ENCODE peak calls at places on chromosomes 3 and 15, in six cellular contexts. A, G, V, O, W and K are unnamed samples.

GRCh38 chr3:143594217-143594616 is 254.1 kb downstream of the SLC9A9 start:
- DNase-seq in A (no peak), G (no peak), V (no peak), O (no peak), W (no peak), K (no peak)

GRCh38 chr3:62589078-62589477 is 215.7 kb upstream of the FEZF2 start:
- DNase-seq in A (no peak), G (no peak), V (no peak), O (no peak), W (no peak), K (no peak)

GRCh38 chr15:78177447-78177873 is 28.3 kb downstream of the IDH3A start:
- DNase-seq in A (no peak), G (peak), V (no peak), O (peak), W (no peak), K (no peak)

GRCh38 chr15:89812126-89812846 is 2.4 kb downstream of the ANPEP start:
- DNase-seq in A (no peak), G (no peak), V (no peak), O (peak), W (no peak), K (no peak)

GRCh38 chr3:32500880-32501784 is 1.5 kb downstream of the CMTM6 start:
- DNase-seq in A (no peak), G (no peak), V (no peak), O (no peak), W (no peak), K (no peak)

GRCh38 chr3:143443851-143444331 is 324.3 kb downstream of the CHST2 start:
- DNase-seq in A (peak), G (no peak), V (no peak), O (peak), W (no peak), K (peak)

GRCh38 chr3:72938471-72939265 is 50.8 kb downstream of the GXYLT2 start:
- DNase-seq in A (peak), G (no peak), V (peak), O (peak), W (no peak), K (peak)

GRCh38 chr3:15317164-15317477 is 15.3 kb downstream of the SH3BP5 start:
- DNase-seq in A (peak), G (no peak), V (no peak), O (no peak), W (no peak), K (no peak)

GRCh38 chr3:29478671-29479070 is 197.8 kb downstream of the RBMS3 start:
- DNase-seq in A (peak), G (no peak), V (no peak), O (no peak), W (no peak), K (no peak)

GRCh38 chr3:9727743-9728142 is 3.8 kb upstream of the BRPF1 start:
- DNase-seq in A (peak), G (no peak), V (no peak), O (no peak), W (no peak), K (no peak)